ENCODE peak calls at places on chromosomes 6 and 20, in seven cellular contexts. One of them, this sample, is unnamed.

GRCh38 chr20:38616457-38616856 is 14.8 kb downstream of the ARHGAP40 start:
- DNase-seq in esophagus squamous epithelium: no peak
- DNase-seq in endothelial cell of umbilical vein: no peak
- DNase-seq in transverse colon: no peak
- DNase-seq in uterus: no peak
- DNase-seq in stomach: no peak
- DNase-seq in heart left ventricle: no peak
- DNase-seq in this sample: no peak

GRCh38 chr6:3849681-3850450 is 693 bp downstream of the FAM50B start:
- DNase-seq in esophagus squamous epithelium: no peak
- DNase-seq in endothelial cell of umbilical vein: peak; percentile 39
- DNase-seq in transverse colon: peak; percentile 13
- DNase-seq in uterus: peak; percentile 28
- DNase-seq in stomach: peak; percentile 34
- DNase-seq in heart left ventricle: no peak
- DNase-seq in this sample: peak; percentile 44

GRCh38 chr6:107154131-107154906 is 39.0 kb upstream of the BEND3 start:
- DNase-seq in esophagus squamous epithelium: no peak
- DNase-seq in endothelial cell of umbilical vein: no peak
- DNase-seq in transverse colon: peak; percentile 26
- DNase-seq in uterus: no peak
- DNase-seq in stomach: no peak
- DNase-seq in heart left ventricle: no peak
- DNase-seq in this sample: no peak

GRCh38 chr6:25623874-25624273 is 28.1 kb upstream of the SCGN start:
- DNase-seq in esophagus squamous epithelium: no peak
- DNase-seq in endothelial cell of umbilical vein: no peak
- DNase-seq in transverse colon: no peak
- DNase-seq in uterus: no peak
- DNase-seq in stomach: no peak
- DNase-seq in heart left ventricle: no peak
- DNase-seq in this sample: no peak

GRCh38 chr6:148146717-148147116 is 195.9 kb upstream of the SASH1 start:
- DNase-seq in esophagus squamous epithelium: no peak
- DNase-seq in endothelial cell of umbilical vein: peak; percentile 95
- DNase-seq in transverse colon: no peak
- DNase-seq in uterus: no peak
- DNase-seq in stomach: no peak
- DNase-seq in heart left ventricle: no peak
- DNase-seq in this sample: no peak

GRCh38 chr20:36861875-36862801 is 13.8 kb upstream of the TLDC2 start:
- DNase-seq in esophagus squamous epithelium: no peak
- DNase-seq in endothelial cell of umbilical vein: peak; percentile 44
- DNase-seq in transverse colon: peak; percentile 80
- DNase-seq in uterus: peak; percentile 93
- DNase-seq in stomach: peak; percentile 52
- DNase-seq in heart left ventricle: peak; percentile 91
- DNase-seq in this sample: peak; percentile 82

GRCh38 chr6:127302728-127303675 is 36.3 kb downstream of the RNF146 start:
- DNase-seq in esophagus squamous epithelium: no peak
- DNase-seq in endothelial cell of umbilical vein: peak; percentile 81
- DNase-seq in transverse colon: peak; percentile 47
- DNase-seq in uterus: peak; percentile 26
- DNase-seq in stomach: peak; percentile 44
- DNase-seq in heart left ventricle: no peak
- DNase-seq in this sample: no peak

GRCh38 chr20:46087161-46087560 is 2.6 kb downstream of the NCOA5 start:
- DNase-seq in esophagus squamous epithelium: no peak
- DNase-seq in endothelial cell of umbilical vein: peak; percentile 20
- DNase-seq in transverse colon: no peak
- DNase-seq in uterus: no peak
- DNase-seq in stomach: no peak
- DNase-seq in heart left ventricle: no peak
- DNase-seq in this sample: no peak

GRCh38 chr6:29926795-29927427 is 15.4 kb upstream of the HLA-A start:
- DNase-seq in esophagus squamous epithelium: peak; percentile 42
- DNase-seq in endothelial cell of umbilical vein: peak; percentile 47
- DNase-seq in transverse colon: peak; percentile 84
- DNase-seq in uterus: peak; percentile 71
- DNase-seq in stomach: peak; percentile 84
- DNase-seq in heart left ventricle: peak; percentile 76
- DNase-seq in this sample: peak; percentile 87
- TF ChIP-seq POLR2A in esophagus squamous epithelium: no peak
- TF ChIP-seq POLR2A in endothelial cell of umbilical vein: no peak
- TF ChIP-seq POLR2A in transverse colon: peak; percentile 56
- TF ChIP-seq POLR2A in uterus: no peak
- TF ChIP-seq POLR2A in stomach: no peak
- TF ChIP-seq POLR2A in heart left ventricle: no peak
- TF ChIP-seq POLR2A in this sample: peak; percentile 62

GRCh38 chr6:52512199-52512598 is 64.7 kb downstream of the TRAM2 start:
- DNase-seq in esophagus squamous epithelium: no peak
- DNase-seq in endothelial cell of umbilical vein: peak; percentile 92
- DNase-seq in transverse colon: peak; percentile 22
- DNase-seq in uterus: peak; percentile 82
- DNase-seq in stomach: no peak
- DNase-seq in heart left ventricle: peak; percentile 80
- DNase-seq in this sample: no peak
- H3K36me3 ChIP-seq in esophagus squamous epithelium: peaks cover 7% of the 10 kb centered on the region
- H3K36me3 ChIP-seq in endothelial cell of umbilical vein: peaks cover 26% of the 10 kb centered on the region
- H3K36me3 ChIP-seq in transverse colon: no peaks in the 10 kb centered on the region
- H3K36me3 ChIP-seq in uterus: no peaks in the 10 kb centered on the region
- H3K36me3 ChIP-seq in stomach: peaks cover 61% of the 10 kb centered on the region
- H3K36me3 ChIP-seq in heart left ventricle: peaks cover 62% of the 10 kb centered on the region
- H3K36me3 ChIP-seq in this sample: peaks cover 7% of the 10 kb centered on the region

GRCh38 chr6:63574554-63574900 is 2.2 kb downstream of the LOC128125822 start:
- DNase-seq in esophagus squamous epithelium: no peak
- DNase-seq in endothelial cell of umbilical vein: no peak
- DNase-seq in transverse colon: no peak
- DNase-seq in uterus: no peak
- DNase-seq in stomach: no peak
- DNase-seq in heart left ventricle: no peak
- DNase-seq in this sample: no peak
- TF ChIP-seq CTCF in esophagus squamous epithelium: no peak
- TF ChIP-seq CTCF in endothelial cell of umbilical vein: no peak
- TF ChIP-seq CTCF in transverse colon: no peak
- TF ChIP-seq CTCF in uterus: no peak
- TF ChIP-seq CTCF in stomach: no peak
- TF ChIP-seq CTCF in heart left ventricle: no peak
- TF ChIP-seq CTCF in this sample: no peak

GRCh38 chr6:32608374-32608773 is 18.7 kb upstream of the HLA-DRB1 start:
- DNase-seq in esophagus squamous epithelium: no peak
- DNase-seq in endothelial cell of umbilical vein: no peak
- DNase-seq in transverse colon: no peak
- DNase-seq in uterus: no peak
- DNase-seq in stomach: no peak
- DNase-seq in heart left ventricle: no peak
- DNase-seq in this sample: no peak

GRCh38 chr6:32607988-32608298 is 18.3 kb upstream of the HLA-DRB1 start:
- DNase-seq in esophagus squamous epithelium: no peak
- DNase-seq in endothelial cell of umbilical vein: no peak
- DNase-seq in transverse colon: no peak
- DNase-seq in uterus: no peak
- DNase-seq in stomach: no peak
- DNase-seq in heart left ventricle: no peak
- DNase-seq in this sample: no peak

GRCh38 chr6:32610897-32611296 is 21.2 kb upstream of the HLA-DRB1 start:
- DNase-seq in esophagus squamous epithelium: no peak
- DNase-seq in endothelial cell of umbilical vein: no peak
- DNase-seq in transverse colon: no peak
- DNase-seq in uterus: no peak
- DNase-seq in stomach: no peak
- DNase-seq in heart left ventricle: no peak
- DNase-seq in this sample: no peak

GRCh38 chr6:32609391-32609730 is 19.7 kb upstream of the HLA-DRB1 start:
- DNase-seq in esophagus squamous epithelium: no peak
- DNase-seq in endothelial cell of umbilical vein: no peak
- DNase-seq in transverse colon: no peak
- DNase-seq in uterus: no peak
- DNase-seq in stomach: no peak
- DNase-seq in heart left ventricle: no peak
- DNase-seq in this sample: no peak

DNA sequence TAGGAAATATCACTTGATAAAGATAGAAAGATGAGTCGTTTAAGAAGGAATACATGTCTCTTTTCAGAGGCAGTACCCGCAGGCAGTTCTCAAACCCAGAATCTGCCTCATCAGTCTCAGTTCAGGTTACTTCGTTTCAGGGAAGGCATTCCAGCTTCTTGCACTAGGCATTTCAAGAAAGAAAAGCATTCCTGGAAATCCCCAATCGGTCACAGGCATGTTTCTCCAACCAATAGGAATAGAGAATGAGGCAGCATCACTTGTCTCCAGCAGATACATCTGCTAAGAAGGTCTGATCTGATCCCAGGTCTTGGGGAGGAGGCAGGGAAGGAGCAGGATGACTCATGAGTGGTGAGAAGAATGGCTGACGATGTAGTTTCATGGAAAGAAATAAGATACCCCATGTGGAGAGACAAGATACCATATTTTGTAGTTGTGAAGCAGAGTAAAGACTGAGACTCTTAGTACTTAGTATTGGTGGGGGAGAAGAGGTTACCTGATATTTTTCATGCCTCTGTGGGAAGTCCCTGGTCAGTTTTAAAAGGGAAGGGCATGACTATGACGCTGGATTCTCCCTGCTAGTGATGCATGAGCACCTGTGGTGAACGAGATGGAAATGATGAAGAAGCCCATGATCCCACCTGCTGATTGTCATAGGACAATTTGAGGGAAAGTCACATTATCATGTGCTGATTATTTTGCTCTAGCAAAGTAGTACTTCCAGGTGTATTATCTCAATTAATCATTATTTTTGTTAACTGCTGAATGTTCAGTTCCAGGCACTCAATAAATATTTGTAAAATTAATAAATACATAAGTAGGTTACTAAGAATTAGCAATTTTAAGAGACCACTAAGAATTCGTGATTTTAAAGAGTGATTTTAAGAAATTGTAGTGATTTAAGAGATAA is 20.3 kb upstream of the HLA-DRB1 start:
- DNase-seq in esophagus squamous epithelium: no peak
- DNase-seq in endothelial cell of umbilical vein: peak; percentile 96
- DNase-seq in transverse colon: no peak
- DNase-seq in uterus: no peak
- DNase-seq in stomach: no peak
- DNase-seq in heart left ventricle: peak; percentile 69
- DNase-seq in this sample: no peak
- TF ChIP-seq POLR2A in esophagus squamous epithelium: no peak
- TF ChIP-seq POLR2A in endothelial cell of umbilical vein: no peak
- TF ChIP-seq POLR2A in transverse colon: no peak
- TF ChIP-seq POLR2A in uterus: peak; percentile 73
- TF ChIP-seq POLR2A in stomach: no peak
- TF ChIP-seq POLR2A in heart left ventricle: no peak
- TF ChIP-seq POLR2A in this sample: no peak

GRCh38 chr6:113343940-113344339 is 513.2 kb upstream of the MARCKS start:
- DNase-seq in esophagus squamous epithelium: no peak
- DNase-seq in endothelial cell of umbilical vein: no peak
- DNase-seq in transverse colon: no peak
- DNase-seq in uterus: no peak
- DNase-seq in stomach: no peak
- DNase-seq in heart left ventricle: no peak
- DNase-seq in this sample: no peak

GRCh38 chr6:113350521-113350920 is 506.6 kb upstream of the MARCKS start:
- DNase-seq in esophagus squamous epithelium: no peak
- DNase-seq in endothelial cell of umbilical vein: no peak
- DNase-seq in transverse colon: no peak
- DNase-seq in uterus: no peak
- DNase-seq in stomach: no peak
- DNase-seq in heart left ventricle: no peak
- DNase-seq in this sample: no peak

GRCh38 chr6:113347420-113347819 is 509.7 kb upstream of the MARCKS start:
- DNase-seq in esophagus squamous epithelium: no peak
- DNase-seq in endothelial cell of umbilical vein: peak; percentile 76
- DNase-seq in transverse colon: no peak
- DNase-seq in uterus: no peak
- DNase-seq in stomach: no peak
- DNase-seq in heart left ventricle: no peak
- DNase-seq in this sample: no peak

GRCh38 chr6:113340371-113340770 is 516.8 kb upstream of the MARCKS start:
- DNase-seq in esophagus squamous epithelium: no peak
- DNase-seq in endothelial cell of umbilical vein: no peak
- DNase-seq in transverse colon: no peak
- DNase-seq in uterus: no peak
- DNase-seq in stomach: no peak
- DNase-seq in heart left ventricle: no peak
- DNase-seq in this sample: no peak

GRCh38 chr6:113344969-113345368 is 512.2 kb upstream of the MARCKS start:
- DNase-seq in esophagus squamous epithelium: no peak
- DNase-seq in endothelial cell of umbilical vein: no peak
- DNase-seq in transverse colon: no peak
- DNase-seq in uterus: no peak
- DNase-seq in stomach: no peak
- DNase-seq in heart left ventricle: no peak
- DNase-seq in this sample: no peak
- H3K36me3 ChIP-seq in esophagus squamous epithelium: no peaks in the 10 kb centered on the region
- H3K36me3 ChIP-seq in endothelial cell of umbilical vein: no peaks in the 10 kb centered on the region
- H3K36me3 ChIP-seq in transverse colon: no peaks in the 10 kb centered on the region
- H3K36me3 ChIP-seq in uterus: no peaks in the 10 kb centered on the region
- H3K36me3 ChIP-seq in stomach: no peaks in the 10 kb centered on the region
- H3K36me3 ChIP-seq in heart left ventricle: no peaks in the 10 kb centered on the region
- H3K36me3 ChIP-seq in this sample: no peaks in the 10 kb centered on the region

This sample was measured in right lobe of liver.